ENCODE peak calls at places on chromosomes 7 and 10, in four cellular contexts. N is HCT116, T is K562, L is SK-N-SH. E is an unnamed sample.

GRCh38 chr10:103168436-103168835 is 24.6 kb downstream of the NT5C2 start:
- DNase-seq in L (no peak), T (no peak), N (no peak), E (no peak)

GRCh38 chr7:14850039-14850438 is 52.5 kb downstream of the DGKB start:
- DNase-seq in L (no peak), N (no peak), T (no peak), E (no peak)

GRCh38 chr7:100674441-100675407 is 1.2 kb downstream of the GNB2 start:
- DNase-seq in L (peak), N (no peak), T (no peak), E (no peak)

GRCh38 chr10:133258066-133258817 is 18.4 kb downstream of the ADAM8 start:
- DNase-seq in T (no peak), N (no peak), L (no peak), E (no peak)

GRCh38 chr10:112663181-112663879 is 216.3 kb downstream of the VTI1A start:
- DNase-seq in T (no peak), N (peak), L (no peak), E (peak)

GRCh38 chr7:131034166-131034881 is 293.4 kb upstream of the MKLN1 start:
- DNase-seq in T (no peak), N (no peak), L (no peak), E (no peak)

GRCh38 chr10:35626971-35627507 is 15.1 kb downstream of the FZD8 start:
- DNase-seq in L (no peak), N (no peak), T (no peak), E (no peak)

GRCh38 chr10:43265799-43266721 is 805 bp downstream of the RASGEF1A start:
- DNase-seq in L (peak), N (no peak), T (peak), E (peak)

GRCh38 chr7:104793066-104793465 is 220.9 kb upstream of the KMT2E start:
- DNase-seq in N (no peak), T (no peak), L (no peak), E (no peak)

GRCh38 chr7:92292981-92293380 is 47.2 kb downstream of the ANKIB1 start:
- DNase-seq in T (no peak), N (no peak), L (peak), E (no peak)

GRCh38 chr10:85213493-85213892 is 885.1 kb downstream of the CCSER2 start:
- DNase-seq in L (no peak), T (no peak), N (no peak), E (no peak)

GRCh38 chr7:29135851-29136250 is 10.5 kb downstream of the CPVL start:
- DNase-seq in L (no peak), N (no peak), T (no peak), E (no peak)

GRCh38 chr10:43384252-43385221 is 13.1 kb downstream of the FXYD4 start:
- DNase-seq in T (no peak), N (no peak), L (no peak), E (no peak)

GRCh38 chr10:116602648-116603400 is 12.1 kb downstream of the PNLIPRP1 start:
- DNase-seq in N (no peak), L (no peak), T (no peak), E (no peak)

GRCh38 chr7:116689787-116690186 is 17.8 kb downstream of the MET start:
- DNase-seq in N (no peak), L (no peak), T (no peak), E (no peak)

GRCh38 chr7:85595639-85596268 is 408.9 kb upstream of the SEMA3D start:
- DNase-seq in L (no peak), T (no peak), N (no peak), E (no peak)

GRCh38 chr10:17673517-17674051 is 29.6 kb downstream of the STAM start:
- DNase-seq in T (peak), L (no peak), N (peak), E (peak)

GRCh38 chr7:31687024-31687423 is at the start of gene PPP1R17:
- DNase-seq in L (peak), T (peak), N (no peak), E (no peak)
- TF ChIP-seq ELF1 in L (no peak), T (no peak), N (no peak), E (no peak)

DNA sequence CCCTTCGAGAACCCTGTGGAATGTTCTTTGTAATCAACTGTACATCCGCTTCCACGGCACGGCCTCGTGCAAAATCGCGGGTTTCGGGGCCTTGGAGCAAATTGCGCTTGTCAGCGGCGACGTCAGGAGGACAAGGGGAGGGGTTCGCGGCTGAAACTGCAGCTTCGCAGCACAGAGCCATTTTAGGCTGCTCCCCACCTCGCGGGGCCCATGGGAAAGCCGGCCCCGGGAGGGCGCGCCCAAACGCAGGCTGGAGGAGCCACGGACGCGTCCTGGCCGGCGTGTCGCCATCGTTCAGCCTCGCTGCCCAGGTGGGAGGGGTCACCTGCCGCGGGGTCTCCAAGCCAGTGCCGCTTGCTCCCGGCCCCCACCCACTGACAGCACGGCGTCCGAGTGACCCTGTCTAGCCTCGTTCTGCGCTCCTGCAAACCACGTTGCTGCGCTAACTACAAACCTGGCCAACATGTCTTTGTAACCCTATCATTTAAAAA is 2.8 kb downstream of the SFMBT2 start:
- DNase-seq in L (no peak), T (no peak), N (no peak), E (no peak)
- TF ChIP-seq ELF1 in L (no peak), T (no peak), N (no peak), E (no peak)

DNA sequence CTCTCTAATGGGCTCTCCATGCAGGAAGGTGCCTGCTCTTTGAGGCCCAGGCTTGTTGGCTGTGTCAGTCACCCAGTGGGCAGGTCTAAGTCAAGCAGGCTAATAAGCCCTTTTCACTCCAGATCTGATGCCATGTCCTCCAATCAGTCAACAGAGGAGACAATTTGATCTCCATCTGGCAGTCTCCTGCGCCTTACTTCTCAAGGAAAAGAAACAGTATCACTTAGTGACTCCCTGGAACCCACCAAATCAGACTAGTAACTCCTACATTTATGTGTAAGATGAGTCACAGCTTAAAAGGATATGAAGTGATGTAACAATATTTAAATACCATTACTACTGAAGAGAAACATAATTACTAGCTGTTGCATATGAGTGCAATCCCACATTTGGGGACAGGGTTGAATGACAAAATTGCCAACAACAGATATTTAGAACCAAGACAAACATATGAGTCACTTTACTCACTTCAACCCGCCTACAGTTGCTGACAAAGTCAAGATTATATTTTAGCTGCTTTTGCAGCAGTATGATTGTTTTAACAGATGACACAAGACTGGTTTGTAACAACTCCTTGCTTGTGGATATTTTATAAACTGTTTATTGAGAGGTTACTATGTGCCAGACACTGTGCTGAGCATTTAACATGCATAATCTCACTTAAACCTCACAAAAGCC is 72.1 kb downstream of the USP6NL start:
- DNase-seq in T (peak), N (peak), L (no peak), E (peak)
- TF ChIP-seq ELF1 in T (no peak), N (no peak), L (no peak), E (no peak)

DNA sequence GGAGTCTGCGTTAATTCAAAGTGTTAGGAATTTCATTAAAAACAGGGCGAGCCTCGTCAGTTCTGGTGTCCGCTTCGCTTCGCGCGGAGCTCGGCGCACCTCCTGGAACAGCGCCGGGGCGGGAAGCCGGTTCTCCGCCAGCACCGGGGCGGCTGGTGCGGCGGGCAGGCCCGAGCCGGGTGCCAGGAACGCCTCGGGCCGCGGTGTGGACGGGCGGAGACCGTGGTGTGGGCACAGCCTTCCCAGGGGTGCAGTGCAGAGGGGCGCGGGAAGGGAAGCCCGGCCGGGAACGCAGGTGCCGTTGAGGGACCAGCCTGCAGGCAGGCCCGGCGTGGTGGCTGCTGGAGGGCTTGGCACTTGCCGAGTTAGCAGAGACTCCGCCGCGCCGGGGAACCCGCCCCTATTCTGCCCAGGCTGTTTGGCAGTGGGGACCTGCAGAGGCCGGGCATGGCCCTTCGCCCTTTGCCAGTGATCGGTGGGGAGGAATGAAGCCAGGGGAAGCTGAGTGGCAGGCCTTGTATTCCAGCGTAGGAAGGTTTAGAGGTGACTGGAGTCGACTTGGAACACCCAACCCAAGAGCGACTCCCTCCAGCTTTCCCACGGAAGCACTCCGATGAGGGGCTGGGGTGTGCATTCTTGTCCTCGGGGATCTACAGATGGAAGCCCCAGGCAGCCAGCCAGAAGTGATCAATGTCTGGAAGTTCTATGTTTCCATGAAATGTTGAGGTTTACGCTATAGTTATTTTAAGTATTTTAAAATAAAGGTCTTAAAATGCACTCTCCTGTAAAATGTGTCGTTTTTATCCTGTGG is 929 bp upstream of the RHEB start:
- DNase-seq in T (no peak), N (no peak), L (peak), E (no peak)
- TF ChIP-seq ELF1 in T (no peak), N (no peak), L (no peak), E (no peak)

DNA sequence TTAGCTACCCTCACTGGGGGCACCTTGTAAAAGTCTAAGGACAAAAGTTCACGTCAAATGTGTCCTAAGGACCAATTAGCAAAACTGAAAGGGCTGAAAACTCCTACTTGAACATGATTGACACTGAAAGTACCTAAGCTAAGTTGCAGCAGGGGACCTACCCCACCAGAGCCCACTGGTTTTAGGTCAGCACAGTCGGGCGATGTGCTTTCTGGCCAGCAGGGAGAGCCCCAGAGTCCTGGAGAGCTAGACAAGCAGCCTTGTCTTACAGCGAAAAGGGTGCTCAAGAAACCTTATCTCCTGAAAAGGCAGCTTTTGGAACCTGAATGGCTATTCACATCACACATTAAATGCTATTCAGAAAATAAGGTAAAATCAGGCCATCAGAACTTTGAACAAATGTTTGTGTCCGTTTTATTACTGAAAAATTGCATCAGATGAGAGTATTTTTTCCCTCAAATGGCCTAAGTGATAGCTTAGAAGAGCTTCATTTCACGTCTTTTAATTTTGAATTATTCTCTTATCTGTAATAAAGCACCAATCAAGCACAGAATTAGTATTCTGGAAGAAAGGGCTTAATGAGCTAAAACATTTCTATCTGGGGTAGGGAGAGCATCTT is 52.2 kb upstream of the MKI67 start:
- DNase-seq in N (peak), T (peak), L (peak), E (peak)
- TF ChIP-seq ELF1 in N (no peak), T (no peak), L (no peak), E (no peak)

GRCh38 chr10:71963756-71964668 is at the start of gene CHST3:
- DNase-seq in L (peak), T (no peak), N (no peak), E (no peak)

GRCh38 chr10:71959526-71959925 is 4.7 kb upstream of the CHST3 start:
- DNase-seq in N (no peak), L (no peak), T (no peak), E (no peak)

GRCh38 chr10:71962915-71963314 is 1.3 kb upstream of the CHST3 start:
- DNase-seq in L (no peak), T (no peak), N (no peak), E (no peak)

GRCh38 chr10:71963351-71963755 is 842 bp upstream of the CHST3 start:
- DNase-seq in N (no peak), T (no peak), L (no peak), E (no peak)

GRCh38 chr10:71961831-71962230 is 2.4 kb upstream of the CHST3 start:
- DNase-seq in T (no peak), L (no peak), N (no peak), E (no peak)
- TF ChIP-seq ELF1 in T (no peak), L (no peak), N (no peak), E (no peak)

GRCh38 chr10:125591846-125592245 is 91.1 kb downstream of the TEX36 start:
- DNase-seq in T (no peak), N (no peak), L (no peak), E (no peak)

GRCh38 chr10:125595911-125596310 is 87.1 kb downstream of the TEX36 start:
- DNase-seq in L (no peak), N (no peak), T (no peak), E (no peak)

GRCh38 chr10:125593644-125594043 is 89.3 kb downstream of the TEX36 start:
- DNase-seq in T (no peak), N (no peak), L (no peak), E (no peak)

GRCh38 chr10:125592897-125593296 is 90.1 kb downstream of the TEX36 start:
- DNase-seq in T (no peak), N (no peak), L (no peak), E (no peak)
- TF ChIP-seq ELF1 in T (no peak), N (no peak), L (no peak), E (no peak)

GRCh38 chr7:112554591-112554990 is 73.8 kb downstream of the LSMEM1 start:
- DNase-seq in L (no peak), N (no peak), T (no peak), E (no peak)

DNA sequence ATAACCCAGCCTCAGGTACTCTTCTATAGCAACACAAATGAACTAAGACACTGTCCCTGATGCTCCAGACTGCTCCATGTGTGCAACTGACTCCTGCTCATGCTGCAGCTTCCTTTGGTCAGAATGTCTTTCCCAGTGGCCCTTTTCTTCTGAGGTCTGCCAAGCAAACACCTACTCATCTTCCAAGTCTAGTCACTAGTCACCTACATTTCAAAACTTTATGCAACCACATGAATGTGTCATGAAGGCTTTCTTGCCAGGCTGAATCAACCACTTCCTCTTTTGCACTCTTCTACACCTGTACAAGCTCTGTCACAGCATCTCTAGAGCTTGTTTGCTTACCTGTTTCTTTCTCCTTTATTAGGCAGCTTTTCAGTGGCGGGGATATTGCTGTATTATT is 75.8 kb downstream of the LSMEM1 start:
- DNase-seq in N (no peak), L (no peak), T (no peak), E (no peak)
- TF ChIP-seq ELF1 in N (no peak), L (no peak), T (no peak), E (no peak)

DNA sequence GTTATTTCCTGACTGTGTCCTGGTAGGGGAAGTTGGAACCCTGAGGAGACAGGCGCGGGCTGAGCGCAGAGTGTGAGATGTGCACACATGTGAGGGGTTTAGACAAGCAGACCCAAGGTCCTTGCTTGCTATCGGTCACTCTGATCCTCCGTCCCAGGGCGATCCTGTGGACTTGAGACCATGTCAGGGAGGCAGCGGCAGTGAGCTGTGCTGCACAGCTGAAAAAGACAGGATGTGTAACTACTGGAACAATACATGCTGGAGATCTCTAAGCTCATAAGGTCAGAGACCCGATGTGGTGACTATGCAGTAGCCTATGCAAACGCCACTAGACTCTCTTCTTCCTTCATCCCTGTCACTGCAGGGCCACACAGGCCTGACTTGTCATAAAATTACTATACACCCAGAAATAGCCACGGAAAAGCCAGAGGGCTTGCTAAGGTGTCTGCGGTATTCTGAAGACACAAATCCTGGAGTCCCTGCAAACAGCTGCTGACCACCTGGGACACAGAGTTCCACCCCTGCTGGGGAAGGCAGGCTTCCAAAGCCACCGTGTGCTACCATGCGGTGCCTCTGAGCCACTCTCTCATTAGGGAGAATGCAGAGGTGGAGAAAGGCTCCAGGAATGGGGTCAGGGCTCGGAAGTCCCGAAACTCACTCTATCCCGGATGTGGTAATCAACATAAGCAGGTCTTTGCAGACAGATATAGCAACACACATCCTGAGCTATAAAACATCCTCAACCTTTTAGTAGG is 91.1 kb upstream of the DDC start:
- DNase-seq in N (no peak), L (no peak), T (no peak), E (no peak)
- TF ChIP-seq ELF1 in N (no peak), L (no peak), T (no peak), E (no peak)

GRCh38 chr10:23016636-23017035 is 78.7 kb upstream of the MSRB2 start:
- DNase-seq in T (peak), L (no peak), N (no peak), E (no peak)
- TF ChIP-seq ELF1 in T (no peak), L (no peak), N (no peak), E (no peak)

E was measured in HepG2.